ENCODE peak calls at places on chromosomes 7 and 10, in nine cellular contexts. H is CD4-positive, CD25-positive, alpha-beta regulatory T cell; B is IMR-90; F is chondrocyte; N is heart right ventricle; Q is posterior vena cava; J is GM23338; S is DMS 273 treated with DMSO at 0.1 percent for 48 hours; P is activated CD4-positive, alpha-beta T cell treated with anti-CD3 and anti-CD28 coated beads, Interleukin-2, amount 50 U/mL, for 1 hour. A is an unnamed sample.
A peak's percentile ranks its signal among the peaks of the same experiment; 100 is the strongest.

GRCh38 chr10:62075912-62076311 is 174.4 kb downstream of the ARID5B start:
- DNase-seq in H (no peak), B (no peak), F (no peak), N (no peak), Q (no peak), J (no peak), S (no peak), P (no peak), A (no peak)

GRCh38 chr10:60044221-60044620 is 137.9 kb upstream of the CCDC6 start:
- DNase-seq in H (no peak), B (peak; percentile 51), F (no peak), N (no peak), Q (no peak), J (no peak), S (no peak), P (no peak), A (no peak)

GRCh38 chr10:14742815-14743214 is 31.9 kb downstream of the FAM107B start:
- DNase-seq in H (no peak), B (no peak), F (no peak), N (no peak), Q (no peak), J (peak; percentile 6), S (no peak), P (no peak), A (no peak)

GRCh38 chr7:151408839-151409554 is 841 bp downstream of the WDR86 start:
- DNase-seq in H (peak; percentile 23), B (no peak), F (peak; percentile 55), N (no peak), Q (no peak), J (peak; percentile 79), S (no peak), P (peak; percentile 74), A (no peak)

GRCh38 chr7:146961617-146962016 is 845.0 kb downstream of the CNTNAP2 start:
- DNase-seq in H (no peak), B (no peak), F (no peak), N (no peak), Q (no peak), J (no peak), S (no peak), P (no peak), A (no peak)

GRCh38 chr10:46787321-46787615 is 124.0 kb upstream of the PTPN20 start:
- DNase-seq in H (peak; percentile 48), B (peak; percentile 56), F (no peak), N (no peak), Q (no peak), J (no peak), S (peak; percentile 1), P (peak; percentile 12), A (no peak)

GRCh38 chr7:29140873-29141468 is 5.4 kb downstream of the CPVL start:
- DNase-seq in H (no peak), B (no peak), F (no peak), N (no peak), Q (no peak), J (no peak), S (no peak), P (no peak), A (no peak)

GRCh38 chr10:7857259-7857658 is 39.0 kb downstream of the TAF3 start:
- DNase-seq in H (no peak), B (no peak), F (no peak), N (no peak), Q (peak; percentile 29), J (no peak), S (no peak), P (no peak), A (no peak)

GRCh38 chr7:12146813-12147212 is 64.3 kb upstream of the TMEM106B start:
- DNase-seq in H (no peak), B (no peak), F (no peak), N (no peak), Q (no peak), J (peak; percentile 69), S (no peak), P (no peak), A (no peak)

GRCh38 chr7:69598081-69598486 is at the start of gene AUTS2:
- DNase-seq in H (peak; percentile 12), B (peak; percentile 43), F (peak; percentile 94), N (peak; percentile 88), Q (peak; percentile 92), J (peak; percentile 92), S (peak; percentile 80), P (peak; percentile 11), A (peak; percentile 91)

GRCh38 chr7:80635998-80636397 is 2.4 kb upstream of the CD36 start:
- DNase-seq in H (no peak), B (no peak), F (no peak), N (no peak), Q (no peak), J (no peak), S (no peak), P (no peak), A (no peak)

GRCh38 chr7:77258014-77258413 is 58.4 kb upstream of the FGL2 start:
- DNase-seq in H (no peak), B (peak; percentile 78), F (no peak), N (no peak), Q (no peak), J (no peak), S (no peak), P (no peak), A (no peak)

GRCh38 chr10:76191371-76191770 is 759.9 kb downstream of the LRMDA start:
- DNase-seq in H (no peak), B (no peak), F (no peak), N (no peak), Q (no peak), J (no peak), S (no peak), P (no peak), A (no peak)

GRCh38 chr7:1242601-1243289 is 10.1 kb downstream of the UNCX start:
- DNase-seq in H (no peak), B (no peak), F (peak; percentile 84), N (no peak), Q (no peak), J (peak; percentile 63), S (no peak), P (no peak), A (no peak)

GRCh38 chr7:128052404-128052803 is 21.2 kb upstream of the LRRC4 start:
- DNase-seq in H (no peak), B (no peak), F (no peak), N (no peak), Q (no peak), J (no peak), S (no peak), P (no peak), A (no peak)

GRCh38 chr10:36801660-36802059 is 323.7 kb upstream of the ANKRD30A start:
- DNase-seq in H (no peak), B (no peak), F (no peak), N (no peak), Q (no peak), J (no peak), S (no peak), P (no peak), A (no peak)

GRCh38 chr10:117535045-117535751 is 7.3 kb upstream of the EMX2 start:
- DNase-seq in H (no peak), B (no peak), F (no peak), N (no peak), Q (no peak), J (peak; percentile 37), S (no peak), P (no peak), A (no peak)

GRCh38 chr10:111081595-111081994 is 4.8 kb downstream of the ADRA2A start:
- DNase-seq in H (no peak), B (no peak), F (no peak), N (no peak), Q (no peak), J (no peak), S (no peak), P (no peak), A (peak; percentile 63)

GRCh38 chr10:12531305-12531738 is 182.0 kb downstream of the CAMK1D start:
- DNase-seq in H (no peak), B (peak; percentile 18), F (no peak), N (peak; percentile 52), Q (no peak), J (no peak), S (no peak), P (no peak), A (no peak)

GRCh38 chr10:62044569-62044968 is 143.1 kb downstream of the ARID5B start:
- DNase-seq in H (no peak), B (no peak), F (no peak), N (no peak), Q (no peak), J (no peak), S (no peak), P (no peak), A (no peak)

GRCh38 chr10:10826125-10826524 is 191.5 kb upstream of the CELF2 start:
- DNase-seq in H (no peak), B (peak; percentile 97), F (no peak), N (no peak), Q (no peak), J (no peak), S (no peak), P (no peak), A (no peak)

GRCh38 chr7:118517275-118517674 is 292.8 kb downstream of the ANKRD7 start:
- DNase-seq in H (no peak), B (no peak), F (no peak), N (no peak), Q (no peak), J (peak; percentile 14), S (no peak), P (no peak), A (no peak)

GRCh38 chr7:139715194-139715815 is 62.5 kb downstream of the HIPK2 start:
- DNase-seq in H (no peak), B (no peak), F (no peak), N (no peak), Q (no peak), J (no peak), S (no peak), P (no peak), A (no peak)

GRCh38 chr7:128796325-128796724 is 4.6 kb downstream of the CCDC136 start:
- DNase-seq in H (no peak), B (peak; percentile 86), F (no peak), N (no peak), Q (no peak), J (no peak), S (no peak), P (no peak), A (no peak)

GRCh38 chr7:91503934-91504575 is 239.8 kb downstream of the FZD1 start:
- DNase-seq in H (no peak), B (no peak), F (no peak), N (no peak), Q (no peak), J (no peak), S (peak; percentile 47), P (no peak), A (no peak)

GRCh38 chr7:80039255-80039884 is 95.3 kb upstream of the GNAI1 start:
- DNase-seq in H (no peak), B (peak; percentile 36), F (no peak), N (no peak), Q (no peak), J (no peak), S (no peak), P (no peak), A (no peak)

GRCh38 chr10:71963351-71963755 is 842 bp upstream of the CHST3 start:
- DNase-seq in H (no peak), B (no peak), F (no peak), N (peak; percentile 45), Q (peak; percentile 86), J (peak; percentile 35), S (no peak), P (no peak), A (peak; percentile 76)

GRCh38 chr10:86962136-86962980 is 4.0 kb downstream of the SNCG start:
- DNase-seq in H (no peak), B (no peak), F (peak; percentile 76), N (no peak), Q (peak; percentile 46), J (no peak), S (no peak), P (no peak), A (peak; percentile 59)

GRCh38 chr7:76257973-76258372 is 44.5 kb upstream of the HSPB1 start:
- DNase-seq in H (no peak), B (no peak), F (no peak), N (no peak), Q (no peak), J (no peak), S (no peak), P (no peak), A (no peak)

GRCh38 chr10:15163261-15163864 is 5.1 kb downstream of the NMT2 start:
- DNase-seq in H (no peak), B (peak; percentile 16), F (no peak), N (no peak), Q (no peak), J (no peak), S (no peak), P (no peak), A (no peak)

GRCh38 chr10:61729596-61729995 is 66.9 kb downstream of the CABCOCO1 start:
- DNase-seq in H (no peak), B (no peak), F (no peak), N (no peak), Q (no peak), J (no peak), S (no peak), P (no peak), A (no peak)